ENCODE peak calls at places on chromosomes 13 and 19, in eight cellular contexts. Y is IMR-90, K is endodermal cell, E is A549, F is SK-N-SH, Q is OCI-LY7, L is left lung, N is dorsolateral prefrontal cortex. Z is an unnamed sample.

GRCh38 chr19:40282920-40283319 is 2.2 kb downstream of the AKT2 start:
- DNase-seq in Y (peak; percentile 22), K (no peak), E (no peak), F (no peak), Q (no peak), L (no peak), N (no peak), Z (no peak)

GRCh38 chr13:77492982-77493381 is 42.5 kb upstream of the SCEL start:
- DNase-seq in Y (no peak), K (no peak), E (no peak), F (peak; percentile 26), Q (peak; percentile 30), L (no peak), N (no peak), Z (no peak)

GRCh38 chr19:6576869-6577281 is 14.1 kb downstream of the CD70 start:
- DNase-seq in Y (no peak), K (no peak), E (no peak), F (no peak), Q (no peak), L (no peak), N (no peak), Z (no peak)

GRCh38 chr19:2247433-2248101 is 1.6 kb upstream of the AMH start:
- DNase-seq in Y (no peak), K (no peak), E (no peak), F (peak; percentile 30), Q (no peak), L (no peak), N (no peak), Z (no peak)

GRCh38 chr13:79684426-79684825 is 203.5 kb downstream of the NDFIP2 start:
- DNase-seq in Y (peak; percentile 4), K (no peak), E (no peak), F (no peak), Q (no peak), L (no peak), N (no peak), Z (no peak)

GRCh38 chr19:3710265-3710812 is 2.2 kb downstream of the TJP3 start:
- DNase-seq in Y (peak; percentile 43), K (peak; percentile 70), E (peak; percentile 82), F (peak; percentile 20), Q (no peak), L (peak; percentile 94), N (no peak), Z (peak; percentile 62)

GRCh38 chr19:20005741-20006140 is 33.6 kb downstream of the ZNF682 start:
- DNase-seq in Y (no peak), K (no peak), E (no peak), F (no peak), Q (no peak), L (no peak), N (no peak), Z (no peak)

GRCh38 chr19:2132731-2133490 is 18.5 kb downstream of the AP3D1 start:
- DNase-seq in Y (no peak), K (no peak), E (no peak), F (no peak), Q (no peak), L (no peak), N (no peak), Z (no peak)

GRCh38 chr13:77565635-77566034 is 30.1 kb downstream of the SCEL start:
- DNase-seq in Y (peak; percentile 9), K (no peak), E (peak; percentile 4), F (peak; percentile 39), Q (peak; percentile 39), L (no peak), N (no peak), Z (no peak)

GRCh38 chr13:77544365-77544764 is 8.9 kb downstream of the SCEL start:
- DNase-seq in Y (no peak), K (no peak), E (no peak), F (peak; percentile 16), Q (no peak), L (peak; percentile 37), N (peak; percentile 40), Z (peak; percentile 58)

GRCh38 chr13:80312967-80313366 is 28.0 kb downstream of the SPRY2 start:
- DNase-seq in Y (peak; percentile 27), K (no peak), E (no peak), F (no peak), Q (no peak), L (no peak), N (no peak), Z (no peak)

GRCh38 chr13:102597029-102598015 is 536 bp downstream of the TPP2 start:
- DNase-seq in Y (peak; percentile 52), K (peak; percentile 65), E (no peak), F (peak; percentile 64), Q (peak; percentile 18), L (peak; percentile 50), N (peak; percentile 56), Z (peak; percentile 69)

GRCh38 chr13:102089177-102089576 is 312.7 kb downstream of the FGF14 start:
- DNase-seq in Y (no peak), K (no peak), E (no peak), F (no peak), Q (peak; percentile 0), L (no peak), N (no peak), Z (no peak)

GRCh38 chr19:50264483-50265186 is 61.2 kb downstream of the MYH14 start:
- DNase-seq in Y (no peak), K (peak; percentile 71), E (peak; percentile 43), F (no peak), Q (no peak), L (no peak), N (no peak), Z (no peak)

GRCh38 chr19:36086326-36086725 is 24.6 kb upstream of the OVOL3 start:
- DNase-seq in Y (no peak), K (no peak), E (no peak), F (no peak), Q (no peak), L (no peak), N (no peak), Z (no peak)

GRCh38 chr19:982567-983170 is 1.5 kb upstream of the WDR18 start:
- DNase-seq in Y (peak; percentile 31), K (peak; percentile 93), E (peak; percentile 80), F (peak; percentile 98), Q (peak; percentile 80), L (peak; percentile 66), N (peak; percentile 88), Z (peak; percentile 87)
- TF ChIP-seq CTCF in Y (peak; percentile 86), K (peak; percentile 96), E (peak; percentile 90), F (peak; percentile 79), Q (peak; percentile 88), L (peak; percentile 98), N (peak; percentile 99), Z (peak; percentile 96)

GRCh38 chr19:18637644-18638630 is 1.1 kb downstream of the KLHL26 start:
- DNase-seq in Y (no peak), K (peak; percentile 76), E (peak; percentile 31), F (no peak), Q (no peak), L (no peak), N (no peak), Z (no peak)
- H3K27ac ChIP-seq in Y (peak overlapping the region; percentile 59), K (no peak overlapping the region), E (peak overlapping the region; percentile 87), F (no peak overlapping the region), Q (no peak overlapping the region), L (peak overlapping the region; percentile 72), N (peak overlapping the region; percentile 78), Z (peak overlapping the region; percentile 83)

DNA sequence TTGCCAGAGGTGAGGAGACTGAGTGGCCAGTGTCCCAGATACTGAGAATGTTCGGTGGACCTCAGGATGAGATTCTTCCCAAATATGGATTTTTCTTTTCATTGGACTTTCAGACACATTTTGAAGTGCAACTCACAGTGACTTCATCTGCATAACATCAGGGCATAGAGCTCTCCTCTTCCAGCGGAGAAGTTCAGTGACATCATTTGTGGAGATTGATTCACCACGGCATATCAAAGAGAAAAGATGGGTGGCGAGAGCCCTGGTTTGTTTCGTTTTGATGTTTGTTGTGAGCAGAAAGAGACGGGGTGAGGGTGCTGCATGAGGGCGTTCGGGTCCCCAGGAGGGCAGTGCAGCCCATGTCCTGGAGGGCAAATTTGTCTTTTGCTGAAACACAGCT is 120.2 kb upstream of the GPR12 start:
- DNase-seq in Y (peak; percentile 2), K (no peak), E (no peak), F (no peak), Q (no peak), L (no peak), N (no peak), Z (no peak)
- H3K4me3 ChIP-seq in Y (peak overlapping the region; percentile 11), K (no peak overlapping the region), E (no peak overlapping the region), F (peak overlapping the region; percentile 49), Q (no peak overlapping the region), L (no peak overlapping the region), N (no peak overlapping the region), Z (no peak overlapping the region)

DNA sequence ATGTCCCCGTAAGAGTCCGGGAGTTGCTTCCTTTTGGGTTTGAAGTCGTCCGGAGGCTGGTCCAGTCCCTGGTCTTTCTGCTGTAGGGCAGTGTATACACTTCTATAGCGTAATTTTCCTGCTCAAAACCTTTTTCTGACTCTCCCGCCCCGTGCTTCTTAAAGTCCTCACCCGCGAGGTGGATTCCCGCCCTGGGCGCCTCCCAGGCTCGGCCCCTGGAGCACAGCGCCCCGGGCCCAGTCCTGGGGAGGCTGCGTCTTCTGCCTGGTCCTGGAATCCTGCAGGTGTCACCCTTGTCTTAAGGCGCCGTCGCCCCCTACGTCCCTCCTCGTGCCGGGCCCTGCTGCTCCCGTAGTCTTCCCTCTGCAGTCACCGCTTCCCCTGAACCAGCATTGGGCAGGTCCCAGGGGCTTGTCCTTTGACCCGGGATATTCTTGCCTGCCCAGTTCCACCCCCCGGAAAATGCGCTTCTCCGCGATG is 34.4 kb upstream of the ZNF808 start:
- DNase-seq in Y (no peak), K (peak; percentile 91), E (no peak), F (peak; percentile 8), Q (no peak), L (no peak), N (no peak), Z (no peak)
- TF ChIP-seq CTCF in Y (no peak), K (peak; percentile 60), E (no peak), F (no peak), Q (no peak), L (no peak), N (no peak), Z (no peak)

DNA sequence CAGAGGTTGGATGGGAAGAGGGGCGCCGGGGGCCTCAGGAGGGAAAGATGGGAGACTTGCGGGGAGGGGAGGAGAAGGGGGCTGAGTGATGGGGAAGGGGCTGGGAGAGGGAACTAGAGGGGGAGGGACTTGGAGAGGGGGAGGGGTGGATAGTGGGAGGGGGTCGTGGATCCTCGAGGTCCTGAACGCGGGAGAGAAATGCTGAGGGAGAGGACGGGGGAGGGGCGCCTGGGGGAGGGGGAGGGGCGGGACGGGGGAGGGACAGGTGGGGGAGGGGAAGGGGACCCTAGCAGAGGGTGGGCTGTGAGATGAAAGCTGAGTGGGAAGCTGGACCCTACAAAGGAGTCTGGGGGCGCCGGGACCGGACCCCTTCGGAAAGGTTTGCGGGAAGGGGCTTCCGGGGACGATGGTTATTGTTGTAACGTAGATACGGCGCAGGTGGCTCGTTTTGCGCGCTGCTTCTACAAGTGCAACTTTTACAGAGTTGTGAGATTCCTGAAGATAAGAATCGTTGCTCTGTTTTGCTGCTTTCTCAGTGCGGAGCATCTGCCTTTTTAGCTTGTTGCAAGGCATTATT is 417 bp downstream of the ZNF444 start:
- DNase-seq in Y (no peak), K (no peak), E (no peak), F (no peak), Q (peak; percentile 25), L (no peak), N (no peak), Z (no peak)
- H3K27ac ChIP-seq in Y (peak overlapping the region; percentile 50), K (peak overlapping the region; percentile 22), E (peak overlapping the region; percentile 88), F (peak overlapping the region; percentile 61), Q (no peak overlapping the region), L (peak overlapping the region; percentile 95), N (no peak overlapping the region), Z (peak overlapping the region; percentile 86)